ENCODE peak calls at places on chromosomes 7 and 10, in eight cellular contexts. R, K, I, G, B, T, Y and W are unnamed samples.

GRCh38 chr7:27723086-27723485 is 16.9 kb upstream of the TAX1BP1 start:
- DNase-seq in T (no peak), K (no peak), I (peak), G (peak), Y (no peak), B (peak), R (no peak), W (no peak)

GRCh38 chr7:2601065-2601464 is 30.7 kb upstream of the TTYH3 start:
- DNase-seq in G (no peak), Y (no peak), T (no peak), K (no peak), I (no peak), R (no peak), B (no peak), W (no peak)

GRCh38 chr10:125159486-125159931 is 854 bp downstream of the CTBP2 start:
- DNase-seq in K (no peak), T (peak), R (no peak), B (no peak), I (no peak), Y (peak), G (no peak), W (no peak)

GRCh38 chr7:5462216-5462615 is 38.6 kb upstream of the TNRC18 start:
- DNase-seq in I (no peak), Y (no peak), B (no peak), T (no peak), K (no peak), R (no peak), G (no peak), W (no peak)

GRCh38 chr10:99621454-99622246 is 1.4 kb upstream of the SLC25A28 start:
- DNase-seq in B (peak), G (no peak), K (no peak), T (no peak), R (no peak), Y (no peak), I (no peak), W (no peak)

GRCh38 chr7:102069913-102070629 is 216.6 kb upstream of the SH2B2 start:
- DNase-seq in B (no peak), R (no peak), G (no peak), T (no peak), Y (no peak), K (no peak), I (no peak), W (no peak)

GRCh38 chr10:128631801-128632241 is 505.6 kb upstream of the MKI67 start:
- DNase-seq in Y (no peak), B (no peak), R (no peak), T (peak), G (no peak), I (no peak), K (no peak), W (no peak)

GRCh38 chr10:70835895-70836294 is 20.1 kb downstream of the SGPL1 start:
- DNase-seq in G (no peak), R (no peak), B (peak), T (no peak), I (no peak), Y (no peak), K (no peak), W (no peak)

GRCh38 chr7:1813394-1814088 is 143.5 kb downstream of the ELFN1 start:
- DNase-seq in B (no peak), I (no peak), K (no peak), T (no peak), Y (no peak), G (no peak), R (no peak), W (no peak)

GRCh38 chr10:68558478-68558877 is 1.7 kb upstream of the TET1 start:
- DNase-seq in K (no peak), R (no peak), G (no peak), T (no peak), Y (no peak), B (no peak), I (no peak), W (no peak)

GRCh38 chr10:32957341-32958084 is 517 bp downstream of the ITGB1 start:
- DNase-seq in I (peak), Y (peak), K (peak), T (peak), G (peak), R (peak), B (no peak), W (peak)

GRCh38 chr10:110376021-110376773 is 71.5 kb upstream of the SMNDC1 start:
- DNase-seq in I (no peak), B (no peak), Y (no peak), R (no peak), K (no peak), G (no peak), T (no peak), W (no peak)

GRCh38 chr7:49001610-49002033 is 77.3 kb downstream of the CDC14C start:
- DNase-seq in K (no peak), B (peak), I (peak), T (no peak), R (no peak), G (peak), Y (peak), W (no peak)

GRCh38 chr7:14841850-14842249 is 60.7 kb downstream of the DGKB start:
- DNase-seq in R (no peak), B (peak), Y (no peak), G (no peak), T (no peak), I (peak), K (no peak), W (no peak)

GRCh38 chr10:116697816-116698215 is 44.5 kb downstream of the HSPA12A start:
- DNase-seq in T (no peak), K (no peak), G (no peak), I (no peak), Y (no peak), B (no peak), R (no peak), W (no peak)

GRCh38 chr7:116417593-116418345 is 81.8 kb upstream of the CAV2 start:
- DNase-seq in B (no peak), K (no peak), G (peak), T (no peak), R (no peak), Y (no peak), I (no peak), W (no peak)

GRCh38 chr7:151628846-151629604 is 109.3 kb upstream of the RHEB start:
- DNase-seq in R (no peak), T (no peak), Y (no peak), K (no peak), G (no peak), B (no peak), I (no peak), W (no peak)

GRCh38 chr10:117448840-117449239 is 73.6 kb upstream of the PDZD8 start:
- DNase-seq in K (no peak), R (no peak), I (no peak), T (no peak), B (no peak), Y (no peak), G (no peak), W (no peak)

GRCh38 chr10:12811725-12812310 is 189.7 kb downstream of the CCDC3 start:
- DNase-seq in K (no peak), I (no peak), R (no peak), Y (no peak), T (no peak), G (no peak), B (no peak), W (no peak)

GRCh38 chr10:60937784-60938654 is 6.0 kb downstream of the RHOBTB1 start:
- DNase-seq in G (peak), R (no peak), B (peak), Y (no peak), I (peak), T (no peak), K (no peak), W (no peak)

GRCh38 chr7:127647636-127648035 is 4.4 kb upstream of the SND1 start:
- DNase-seq in K (no peak), I (no peak), Y (no peak), R (no peak), B (no peak), G (no peak), T (no peak), W (no peak)

GRCh38 chr10:6074489-6075301 is 12.5 kb upstream of the IL2RA start:
- DNase-seq in G (no peak), Y (no peak), B (peak), I (peak), R (no peak), T (no peak), K (no peak), W (no peak)

GRCh38 chr10:99682752-99683151 is 23.4 kb downstream of the ENTPD7 start:
- DNase-seq in B (peak), R (no peak), K (no peak), G (no peak), Y (no peak), T (no peak), I (peak), W (no peak)

GRCh38 chr7:87506243-87507180 is 31.0 kb upstream of the ABCB4 start:
- DNase-seq in R (no peak), Y (no peak), I (peak), T (no peak), G (no peak), B (peak), K (no peak), W (no peak)

GRCh38 chr7:519974-520458 is 370 bp upstream of the PDGFA start:
- DNase-seq in R (peak), Y (peak), I (peak), K (no peak), G (peak), T (no peak), B (peak), W (peak)

GRCh38 chr10:111142082-111142481 is 65.3 kb downstream of the ADRA2A start:
- DNase-seq in B (no peak), T (no peak), K (no peak), R (no peak), G (no peak), I (no peak), Y (no peak), W (no peak)

GRCh38 chr10:119726291-119727261 is 726 bp downstream of the INPP5F start:
- DNase-seq in G (peak), Y (no peak), I (no peak), K (no peak), R (no peak), B (no peak), T (no peak), W (peak)

DNA sequence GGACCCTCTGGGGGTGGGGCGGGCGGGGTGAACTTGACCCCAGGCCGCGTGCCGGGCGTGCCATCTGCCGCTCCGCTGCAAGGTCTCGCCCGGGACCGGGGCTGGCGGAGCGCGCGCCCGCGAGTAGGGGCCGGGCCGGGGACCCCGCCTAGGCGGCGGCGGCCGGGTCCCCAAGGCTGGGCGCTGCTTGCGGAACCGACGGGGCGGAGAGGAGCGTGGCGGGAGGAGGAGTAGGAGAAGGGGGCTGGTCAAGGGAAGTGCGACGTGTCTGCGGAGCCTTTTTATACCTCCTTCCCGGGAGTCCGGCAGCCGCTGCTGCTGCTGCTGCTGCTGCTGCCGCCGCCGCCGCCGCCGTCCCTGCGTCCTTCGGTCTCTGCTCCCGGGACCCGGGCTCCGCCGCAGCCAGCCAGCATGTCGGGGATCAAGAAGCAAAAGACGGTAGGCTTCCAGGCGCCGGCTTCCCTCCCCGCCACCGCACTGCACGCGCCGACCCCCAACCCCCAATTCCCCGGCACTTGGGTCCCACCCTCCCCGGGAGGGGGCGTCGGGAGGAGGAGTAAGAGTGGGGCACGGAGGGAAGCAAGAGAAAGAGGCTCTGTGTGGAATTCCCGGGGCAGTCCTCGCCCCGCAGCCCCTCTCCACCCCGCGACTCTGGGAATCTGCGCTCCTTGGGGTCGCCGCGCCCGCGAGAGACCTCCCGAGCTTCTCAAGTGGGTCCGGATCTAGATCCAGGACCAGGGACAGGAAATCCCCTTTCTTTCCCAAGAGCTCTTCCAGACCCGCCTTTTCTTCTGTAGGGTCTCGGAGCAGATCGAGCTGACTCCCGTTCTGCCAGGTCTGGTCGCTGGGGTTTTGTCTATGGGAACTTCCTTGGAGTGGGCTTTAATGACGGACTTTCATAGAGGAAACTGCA is at the start of gene PAPSS2:
- DNase-seq in B (peak), T (peak), Y (peak), K (peak), I (peak), R (peak), G (peak), W (peak)
- TF ChIP-seq CTCF in B (no peak), T (no peak), Y (no peak), K (no peak), I (no peak), R (no peak), G (no peak), W (peak)

GRCh38 chr10:66917104-66917503 is 8.7 kb upstream of the LRRTM3 start:
- DNase-seq in B (no peak), R (no peak), Y (no peak), G (no peak), T (no peak), I (no peak), K (no peak), W (no peak)
- TF ChIP-seq CTCF in B (no peak), R (no peak), Y (no peak), G (no peak), T (no peak), I (peak), K (no peak), W (no peak)

GRCh38 chr7:128869138-128869943 is 6.7 kb downstream of the ATP6V1F start:
- DNase-seq in K (peak), B (peak), I (peak), Y (peak), R (peak), G (peak), T (no peak), W (no peak)
- TF ChIP-seq CTCF in K (no peak), B (no peak), I (no peak), Y (peak), R (no peak), G (no peak), T (peak), W (no peak)

DNA sequence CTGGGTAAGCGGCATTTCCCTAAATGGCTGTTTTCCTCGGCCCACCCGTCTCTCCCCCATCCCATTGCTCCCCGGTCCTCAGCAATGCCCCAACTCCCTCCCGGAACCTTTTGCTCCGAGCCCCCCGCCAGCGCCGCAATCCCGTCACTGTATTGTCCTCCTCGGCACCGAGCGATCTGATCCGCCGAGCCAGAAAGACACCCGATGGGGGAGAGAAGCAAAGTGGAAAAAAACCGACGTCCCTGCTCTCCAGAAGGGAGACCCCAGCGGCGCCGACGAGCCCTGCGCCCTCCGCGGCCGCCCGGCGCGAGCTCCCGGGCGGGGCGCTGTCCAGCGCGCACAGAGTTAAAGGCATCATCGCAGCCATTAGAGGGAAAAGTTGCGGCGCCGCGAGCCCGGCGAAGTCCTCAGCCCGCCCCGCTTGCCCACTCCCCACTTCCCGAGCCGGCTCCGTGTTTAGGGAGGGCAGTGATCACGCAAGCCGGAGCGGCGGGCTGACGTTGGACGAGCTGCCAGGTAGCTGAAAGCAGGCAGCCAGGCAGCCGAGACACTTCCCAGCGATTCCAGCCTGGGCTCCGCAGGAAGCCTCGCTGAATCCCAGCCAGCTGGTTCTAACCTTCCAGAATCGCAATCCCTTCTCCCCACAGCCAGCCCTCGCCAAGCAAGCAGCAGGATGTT is at the start of gene VSTM2A:
- DNase-seq in Y (no peak), I (no peak), R (no peak), G (no peak), B (peak), K (no peak), T (no peak), W (peak)
- TF ChIP-seq CTCF in Y (no peak), I (no peak), R (no peak), G (no peak), B (no peak), K (no peak), T (no peak), W (no peak)

DNA sequence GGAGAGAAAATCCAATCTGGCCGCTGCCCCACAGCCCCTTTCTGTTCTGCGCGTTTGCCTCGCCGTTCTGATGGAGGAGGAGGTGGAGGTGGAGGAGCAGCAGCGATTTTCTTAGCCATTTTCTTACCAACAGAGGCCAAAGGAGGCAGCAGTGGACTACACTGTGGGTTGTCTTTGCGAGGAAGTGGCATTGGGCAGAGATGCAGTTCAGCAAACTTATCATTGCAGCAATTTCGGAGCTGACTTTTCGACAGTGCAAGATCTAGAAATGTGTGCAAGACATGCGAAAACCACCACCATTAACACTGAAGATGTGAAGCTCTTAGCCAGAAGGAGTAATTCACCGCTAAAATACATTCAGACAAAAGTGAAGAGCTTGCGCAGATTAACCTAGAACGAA is 1.9 kb upstream of the ARL4A start:
- DNase-seq in R (no peak), T (no peak), G (peak), K (peak), Y (no peak), I (peak), B (peak), W (no peak)
- TF ChIP-seq CTCF in R (no peak), T (peak), G (peak), K (peak), Y (no peak), I (peak), B (peak), W (no peak)

GRCh38 chr10:113519616-113520015 is 33.2 kb upstream of the HABP2 start:
- DNase-seq in B (no peak), G (no peak), I (no peak), R (no peak), Y (no peak), K (no peak), T (no peak), W (no peak)
- TF ChIP-seq CTCF in B (no peak), G (no peak), I (no peak), R (no peak), Y (no peak), K (no peak), T (no peak), W (no peak)